ENCODE peak calls at places on chromosomes 5 and 9, in seven cellular contexts. U is HCT116, B is K562, I is SK-N-SH, H is H1, X is GM12878, O is HepG2. D is an unnamed sample.
A peak's percentile ranks its signal among the peaks of the same experiment; 100 is the strongest.

GRCh38 chr5:143041972-143042770 is 272.0 kb downstream of the ARHGAP26 start:
- DNase-seq in U (no peak), B (no peak), I (no peak), H (no peak), X (no peak), O (no peak), D (no peak)

GRCh38 chr5:132622608-132623007 is 35.4 kb upstream of the IL13 start:
- DNase-seq in U (no peak), B (no peak), I (no peak), H (no peak), X (no peak), O (no peak), D (no peak)

GRCh38 chr9:131923766-131924165 is 155.9 kb downstream of the MED27 start:
- DNase-seq in U (no peak), B (no peak), I (no peak), H (no peak), X (no peak), O (no peak), D (no peak)

GRCh38 chr5:27708579-27708978 is 670.2 kb upstream of the CDH9 start:
- DNase-seq in U (no peak), B (no peak), I (no peak), H (no peak), X (no peak), O (no peak), D (no peak)

GRCh38 chr9:135757356-135757755 is 55.4 kb downstream of the KCNT1 start:
- DNase-seq in U (no peak), B (no peak), I (no peak), H (no peak), X (no peak), O (no peak), D (no peak)

GRCh38 chr9:130343445-130343918 is 77.9 kb downstream of the HMCN2 start:
- DNase-seq in U (no peak), B (peak; percentile 56), I (peak; percentile 88), H (peak; percentile 95), X (no peak), O (no peak), D (no peak)

GRCh38 chr9:95074632-95075269 is 242.8 kb downstream of the FANCC start:
- DNase-seq in U (no peak), B (no peak), I (no peak), H (peak; percentile 35), X (no peak), O (no peak), D (no peak)

GRCh38 chr5:169861934-169862333 is 118.4 kb downstream of the INSYN2B start:
- DNase-seq in U (no peak), B (no peak), I (peak; percentile 5), H (no peak), X (no peak), O (no peak), D (no peak)

GRCh38 chr9:94933429-94933828 is 206.9 kb downstream of the AOPEP start:
- DNase-seq in U (no peak), B (no peak), I (no peak), H (no peak), X (no peak), O (no peak), D (no peak)

GRCh38 chr5:128512894-128513293 is 25.2 kb downstream of the FBN2 start:
- DNase-seq in U (no peak), B (no peak), I (no peak), H (no peak), X (no peak), O (no peak), D (no peak)

GRCh38 chr5:108278285-108279240 is 103.3 kb downstream of the FBXL17 start:
- DNase-seq in U (no peak), B (no peak), I (no peak), H (peak; percentile 46), X (no peak), O (no peak), D (no peak)

GRCh38 chr5:33441241-33441844 is 578 bp downstream of the TARS1 start:
- DNase-seq in U (peak; percentile 23), B (peak; percentile 79), I (peak; percentile 17), H (no peak), X (peak; percentile 21), O (peak; percentile 70), D (no peak)

GRCh38 chr5:9507974-9508373 is 37.9 kb downstream of the SEMA5A start:
- DNase-seq in U (no peak), B (no peak), I (no peak), H (no peak), X (no peak), O (no peak), D (no peak)

GRCh38 chr5:1730487-1730847 is 69.2 kb downstream of the MRPL36 start:
- DNase-seq in U (no peak), B (no peak), I (peak; percentile 2), H (peak; percentile 36), X (no peak), O (no peak), D (no peak)

GRCh38 chr9:14312721-14313377 is 1.1 kb downstream of the NFIB start:
- DNase-seq in U (no peak), B (peak; percentile 13), I (peak; percentile 63), H (peak; percentile 71), X (no peak), O (no peak), D (no peak)

GRCh38 chr9:133027134-133027533 is 3.7 kb upstream of the GTF3C5 start:
- DNase-seq in U (no peak), B (peak; percentile 80), I (no peak), H (no peak), X (no peak), O (no peak), D (no peak)

GRCh38 chr9:133028221-133028620 is 2.6 kb upstream of the GTF3C5 start:
- DNase-seq in U (no peak), B (no peak), I (no peak), H (no peak), X (no peak), O (no peak), D (no peak)

GRCh38 chr9:133023117-133023890 is 7.5 kb upstream of the GTF3C5 start:
- DNase-seq in U (no peak), B (no peak), I (no peak), H (peak; percentile 57), X (peak; percentile 23), O (no peak), D (no peak)
- TF ChIP-seq SIN3A in U (no peak), B (no peak), I (no peak), H (no peak), X (no peak), O (no peak), D (no peak)

DNA sequence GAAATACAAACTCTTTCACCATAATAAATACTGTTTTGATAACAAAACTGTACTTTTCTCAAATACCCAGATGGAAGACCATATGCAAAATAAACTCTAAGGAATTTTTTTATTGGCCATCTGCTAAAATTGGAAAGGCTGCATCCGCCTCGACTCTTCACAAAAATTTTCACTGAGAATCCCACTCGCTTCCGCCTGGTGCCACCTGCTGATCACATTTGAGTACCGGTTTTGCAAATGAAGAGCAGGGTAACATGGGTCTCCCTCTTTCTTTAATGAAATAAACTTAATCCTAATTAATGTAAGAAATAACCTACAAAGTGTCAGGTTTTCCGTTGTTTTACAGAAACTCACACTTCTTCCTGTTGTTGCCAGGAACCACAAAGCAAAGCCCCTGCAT is 76.3 kb downstream of the TTLL11 start:
- DNase-seq in U (no peak), B (no peak), I (no peak), H (no peak), X (no peak), O (no peak), D (no peak)
- TF ChIP-seq CTCF in U (peak; percentile 41), B (no peak), I (peak; percentile 47), H (peak; percentile 3), X (peak; percentile 16), O (peak; percentile 34), D (peak; percentile 50)

GRCh38 chr5:175696139-175696854 is 38.4 kb downstream of the HRH2 start:
- DNase-seq in U (peak; percentile 76), B (peak; percentile 64), I (peak; percentile 55), H (peak; percentile 84), X (peak; percentile 1), O (no peak), D (no peak)
- TF ChIP-seq SIN3A in U (no peak), B (no peak), I (no peak), H (no peak), X (no peak), O (no peak), D (no peak)

DNA sequence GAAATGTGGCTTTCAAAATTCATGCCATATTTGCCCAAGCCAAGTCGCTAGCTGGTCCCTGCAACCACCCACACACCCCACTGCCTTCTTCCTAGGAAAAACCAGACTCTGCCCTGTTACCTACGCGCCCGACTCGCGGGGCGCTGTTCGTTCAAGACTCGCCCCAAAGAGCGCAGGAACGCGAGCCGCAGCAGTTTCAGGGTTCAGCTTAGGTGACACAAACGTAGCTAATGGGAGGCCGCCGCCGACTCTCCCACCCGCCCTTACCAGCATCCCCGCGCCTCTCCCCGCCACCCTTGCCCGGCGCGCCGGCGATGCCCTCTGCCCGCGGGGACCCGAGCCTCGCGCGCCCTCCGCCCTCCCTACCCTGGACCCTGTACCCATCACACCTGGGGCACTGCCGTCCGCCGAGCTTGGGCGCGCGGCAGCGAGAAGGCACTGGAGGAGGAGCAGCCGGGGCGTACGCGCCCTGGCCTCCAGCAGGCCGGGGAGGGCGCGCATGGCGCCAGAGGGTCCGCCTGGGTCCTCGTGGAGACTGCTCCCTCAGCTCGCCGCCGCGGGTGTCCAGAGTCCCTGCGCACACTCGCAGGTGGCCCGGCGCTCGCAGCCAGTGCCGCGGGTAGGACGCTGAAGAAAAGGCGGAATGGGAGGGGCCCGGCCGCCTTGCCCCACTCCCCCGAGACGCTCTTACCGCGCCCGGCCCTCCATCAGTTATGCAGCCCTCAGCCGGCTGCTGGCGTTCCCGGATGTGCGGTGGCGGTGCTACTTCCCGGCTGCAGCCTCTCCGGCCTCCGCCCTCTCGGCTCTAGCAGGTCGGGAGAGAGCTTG is at the start of gene EMB:
- DNase-seq in U (peak; percentile 31), B (no peak), I (peak; percentile 77), H (peak; percentile 84), X (no peak), O (no peak), D (peak; percentile 27)
- TF ChIP-seq CTCF in U (no peak), B (no peak), I (peak; percentile 41), H (peak; percentile 45), X (peak; percentile 41), O (no peak), D (peak; percentile 43)

GRCh38 chr9:16321461-16322119 is 548.9 kb downstream of the BNC2 start:
- DNase-seq in U (no peak), B (no peak), I (peak; percentile 43), H (no peak), X (no peak), O (no peak), D (no peak)
- TF ChIP-seq SIN3A in U (no peak), B (no peak), I (no peak), H (no peak), X (no peak), O (no peak), D (no peak)

D was measured in Panc1.